ENCODE peak calls at places on chromosomes 7 and 10, in six cellular contexts. K is dorsolateral prefrontal cortex; Q is CD4-positive, alpha-beta T cell; R is cardiac muscle cell; N is heart left ventricle; A is CD8-positive, alpha-beta T cell. P is an unnamed sample.

GRCh38 chr10:131874991-131875451 is 25.8 kb upstream of the PPP2R2D start:
- DNase-seq in K (peak; percentile 64), Q (peak; percentile 44), R (peak; percentile 88), N (peak; percentile 61), A (peak; percentile 35), P (peak; percentile 74)

GRCh38 chr10:1132584-1132983 is 76.4 kb downstream of the WDR37 start:
- DNase-seq in K (no peak), Q (no peak), R (no peak), N (no peak), A (no peak), P (no peak)

GRCh38 chr7:102942181-102942882 is 29.5 kb downstream of the LRRC17 start:
- DNase-seq in K (no peak), Q (no peak), R (peak; percentile 59), N (no peak), A (no peak), P (no peak)

GRCh38 chr7:94803821-94804220 is 103.6 kb upstream of the PPP1R9A start:
- DNase-seq in K (no peak), Q (no peak), R (no peak), N (no peak), A (no peak), P (no peak)

GRCh38 chr10:27448926-27449325 is 55.2 kb upstream of the RAB18 start:
- DNase-seq in K (no peak), Q (no peak), R (peak; percentile 8), N (no peak), A (no peak), P (no peak)

GRCh38 chr7:28862876-28863275 is 95.3 kb downstream of the TRIL start:
- DNase-seq in K (no peak), Q (no peak), R (peak; percentile 14), N (no peak), A (no peak), P (no peak)

GRCh38 chr7:159143780-159144755 is 599 bp downstream of the VIPR2 start:
- DNase-seq in K (no peak), Q (no peak), R (no peak), N (no peak), A (no peak), P (no peak)

GRCh38 chr10:5991708-5992107 is 14.4 kb upstream of the IL15RA start:
- DNase-seq in K (no peak), Q (no peak), R (no peak), N (no peak), A (no peak), P (no peak)

GRCh38 chr7:84195295-84196006 is 862 bp upstream of the SEMA3A start:
- DNase-seq in K (no peak), Q (no peak), R (no peak), N (no peak), A (no peak), P (no peak)

GRCh38 chr7:116786791-116787443 is 75.5 kb upstream of the CAPZA2 start:
- DNase-seq in K (no peak), Q (no peak), R (peak; percentile 40), N (no peak), A (no peak), P (peak; percentile 76)

GRCh38 chr7:47967708-47968107 is 11.7 kb downstream of the HUS1 start:
- DNase-seq in K (no peak), Q (no peak), R (no peak), N (no peak), A (no peak), P (no peak)

GRCh38 chr7:108498481-108498880 is 27.5 kb downstream of the PNPLA8 start:
- DNase-seq in K (no peak), Q (no peak), R (no peak), N (no peak), A (no peak), P (no peak)
- H3K27ac ChIP-seq in K (peak overlapping the region; percentile 45), Q (no peak overlapping the region), R (no peak overlapping the region), N (no peak overlapping the region), A (no peak overlapping the region), P (no peak overlapping the region)

GRCh38 chr7:50307368-50308012 is 3.0 kb downstream of the IKZF1 start:
- DNase-seq in K (no peak), Q (peak; percentile 83), R (no peak), N (no peak), A (peak; percentile 76), P (no peak)

GRCh38 chr7:50308301-50309129 is 4.0 kb downstream of the IKZF1 start:
- DNase-seq in K (no peak), Q (peak; percentile 52), R (no peak), N (no peak), A (peak; percentile 35), P (no peak)

GRCh38 chr7:50304911-50305621 is 550 bp downstream of the IKZF1 start:
- DNase-seq in K (no peak), Q (peak; percentile 82), R (no peak), N (no peak), A (peak; percentile 75), P (no peak)

GRCh38 chr7:50305697-50306300 is 1.3 kb downstream of the IKZF1 start:
- DNase-seq in K (no peak), Q (no peak), R (no peak), N (no peak), A (no peak), P (no peak)

DNA sequence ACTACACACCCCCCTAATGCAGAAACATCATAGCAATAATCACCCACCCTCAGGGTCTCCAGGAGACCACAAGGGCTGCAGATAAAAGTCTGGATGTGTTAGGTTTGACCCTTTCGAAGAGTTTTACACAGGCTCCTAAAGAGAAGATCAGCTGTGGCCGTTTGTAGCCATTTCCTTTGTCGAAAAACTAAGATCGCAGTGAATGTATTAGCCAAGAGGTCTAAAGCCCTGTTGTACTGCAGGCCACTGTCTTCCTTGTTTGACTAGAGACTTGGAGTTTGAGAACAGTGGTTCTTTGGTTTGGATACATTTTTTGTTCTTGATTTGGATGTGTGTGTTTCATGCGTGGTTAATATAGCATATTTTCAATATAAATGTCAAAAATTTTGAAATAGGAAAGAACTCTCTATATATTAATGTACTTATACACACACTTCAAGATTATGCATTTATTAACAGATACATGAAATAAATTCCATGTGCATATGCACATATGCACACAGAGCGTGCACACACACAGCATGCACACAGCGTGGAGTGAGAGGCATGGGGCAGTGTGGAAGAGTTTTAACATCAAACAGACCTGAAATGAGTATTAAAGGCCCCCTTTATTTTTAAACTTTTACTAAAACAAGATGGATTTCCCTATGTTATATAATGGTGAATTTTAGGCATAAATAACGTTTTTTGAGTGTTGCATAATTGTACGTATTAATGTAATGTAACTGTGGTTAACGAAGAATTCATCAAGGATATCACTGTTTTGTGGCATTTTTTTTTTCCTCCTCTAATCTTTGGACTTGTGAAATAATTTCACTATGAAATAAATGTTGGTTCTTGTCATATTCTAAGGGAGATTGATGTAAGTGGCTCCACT is 2.2 kb downstream of the IKZF1 start:
- DNase-seq in K (no peak), Q (no peak), R (no peak), N (no peak), A (no peak), P (no peak)
- H3K27ac ChIP-seq in K (no peak overlapping the region), Q (peak overlapping the region; percentile 93), R (no peak overlapping the region), N (no peak overlapping the region), A (peak overlapping the region; percentile 96), P (no peak overlapping the region)

GRCh38 chr7:23472974-23473847 is 2.9 kb upstream of the IGF2BP3 start:
- DNase-seq in K (no peak), Q (no peak), R (no peak), N (no peak), A (no peak), P (peak; percentile 32)

GRCh38 chr7:23472046-23472445 is 1.8 kb upstream of the IGF2BP3 start:
- DNase-seq in K (no peak), Q (no peak), R (no peak), N (no peak), A (no peak), P (no peak)

GRCh38 chr7:23471090-23471859 is 984 bp upstream of the IGF2BP3 start:
- DNase-seq in K (no peak), Q (no peak), R (peak; percentile 82), N (no peak), A (peak; percentile 22), P (peak; percentile 72)

GRCh38 chr7:23473848-23474097 is 3.5 kb upstream of the IGF2BP3 start:
- DNase-seq in K (no peak), Q (no peak), R (no peak), N (no peak), A (no peak), P (no peak)

GRCh38 chr7:23472556-23472955 is 2.3 kb upstream of the IGF2BP3 start:
- DNase-seq in K (no peak), Q (no peak), R (no peak), N (no peak), A (no peak), P (no peak)
- H3K27ac ChIP-seq in K (no peak overlapping the region), Q (no peak overlapping the region), R (peak overlapping the region; percentile 96), N (no peak overlapping the region), A (no peak overlapping the region), P (no peak overlapping the region)

DNA sequence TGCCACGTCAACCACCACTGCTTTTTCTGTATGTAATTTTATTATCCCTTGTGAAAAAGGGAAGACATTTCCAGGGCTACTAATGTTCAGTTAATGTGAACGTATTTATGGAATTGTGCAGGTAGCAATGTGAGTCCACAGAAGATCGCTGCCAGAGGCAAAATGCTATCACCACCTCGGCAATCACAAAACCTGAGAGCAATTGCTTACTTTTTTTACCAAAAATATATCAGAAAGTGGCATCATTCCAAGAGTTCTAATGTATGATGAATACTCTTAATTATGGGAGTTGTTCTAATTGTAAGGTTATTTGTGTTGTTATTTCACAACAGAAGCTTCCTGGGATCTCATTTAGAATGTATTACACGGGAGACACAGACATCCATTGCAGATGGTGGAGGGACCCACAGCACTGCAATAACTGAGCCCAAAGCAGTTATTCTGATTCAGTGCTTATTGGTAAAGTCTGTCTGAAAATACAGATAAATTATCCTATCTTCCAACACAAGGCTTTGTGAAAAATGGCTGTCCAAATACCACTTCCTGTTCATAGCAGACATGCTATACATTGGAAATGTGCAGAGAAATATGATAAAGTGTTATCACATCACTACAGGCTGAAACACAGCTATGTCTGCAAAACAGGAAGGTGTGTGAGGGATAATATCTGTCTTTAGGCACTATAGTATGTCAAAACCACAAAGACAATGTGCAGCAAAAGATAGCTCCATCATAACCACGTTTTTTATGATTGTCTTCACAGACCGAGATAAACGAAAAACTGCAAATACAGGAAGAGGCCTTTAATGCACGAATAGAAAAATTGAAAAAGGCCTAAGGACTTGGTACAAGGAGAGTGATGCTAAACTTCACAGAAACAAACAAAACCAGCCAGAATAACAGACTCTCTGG is 102.7 kb downstream of the CABCOCO1 start:
- DNase-seq in K (no peak), Q (no peak), R (no peak), N (no peak), A (no peak), P (peak; percentile 62)
- H3K27ac ChIP-seq in K (no peak overlapping the region), Q (peak overlapping the region; percentile 29), R (no peak overlapping the region), N (no peak overlapping the region), A (no peak overlapping the region), P (no peak overlapping the region)

DNA sequence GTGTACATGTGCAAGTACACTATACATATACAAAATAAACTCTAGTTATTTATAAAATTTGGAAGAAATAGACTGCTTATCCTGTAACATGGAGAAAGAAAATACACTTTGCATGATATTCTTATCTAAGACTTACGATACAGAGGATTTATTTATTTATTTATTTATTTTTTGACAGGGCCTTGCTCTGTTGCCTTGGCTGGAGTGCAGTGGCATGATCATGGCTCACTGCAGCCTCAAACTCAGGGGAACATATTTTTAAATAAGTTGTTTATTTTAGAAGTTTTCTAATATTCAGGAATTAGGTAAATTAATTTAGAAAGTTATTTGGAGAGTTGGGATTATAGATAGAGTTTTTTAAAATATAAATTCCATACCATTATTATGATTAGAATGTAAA is 116.7 kb downstream of the GPR85 start:
- DNase-seq in K (no peak), Q (no peak), R (no peak), N (no peak), A (no peak), P (no peak)
- H3K27ac ChIP-seq in K (no peak overlapping the region), Q (no peak overlapping the region), R (no peak overlapping the region), N (peak overlapping the region; percentile 7), A (no peak overlapping the region), P (no peak overlapping the region)

GRCh38 chr7:80829527-80829926 is 89.3 kb downstream of the SEMA3C start:
- DNase-seq in K (no peak), Q (no peak), R (no peak), N (no peak), A (no peak), P (no peak)
- H3K27ac ChIP-seq in K (no peak overlapping the region), Q (no peak overlapping the region), R (no peak overlapping the region), N (no peak overlapping the region), A (no peak overlapping the region), P (no peak overlapping the region)

P was measured in endothelial cell of umbilical vein.